ENCODE peak calls at places on chromosome 6, in eight cellular contexts. E is sciatic nerve; O is activated CD4-positive, alpha-beta T cell treated with anti-CD3 and anti-CD28 coated beads, Interleukin-2, amount 10 ng/mL, durations not matched to agents 7 days and 5 days; J is astrocyte of the cerebellum; D is hippocampal formation; K is anterior cingulate cortex; R is putamen; Y is astrocyte. Z is an unnamed sample.
A peak's percentile ranks its signal among the peaks of the same experiment; 100 is the strongest.

GRCh38 chr6:161228911-161229591 is 44.8 kb downstream of the AGPAT4 start:
- DNase-seq in E (no peak), O (no peak), J (peak; percentile 63), D (peak; percentile 81), K (no peak), R (peak; percentile 63), Y (peak; percentile 91), Z (peak; percentile 71)

GRCh38 chr6:3151705-3152104 is 5.6 kb downstream of the TUBB2A start:
- DNase-seq in E (no peak), O (no peak), J (no peak), D (no peak), K (no peak), R (no peak), Y (no peak), Z (peak; percentile 48)

GRCh38 chr6:10412165-10412947 is 2.5 kb downstream of the TFAP2A start:
- DNase-seq in E (no peak), O (peak; percentile 52), J (peak; percentile 2), D (no peak), K (no peak), R (no peak), Y (peak; percentile 34), Z (peak; percentile 38)

GRCh38 chr6:126773122-126773805 is 345.2 kb upstream of the RSPO3 start:
- DNase-seq in E (no peak), O (no peak), J (no peak), D (no peak), K (no peak), R (no peak), Y (peak; percentile 54), Z (no peak)

GRCh38 chr6:80156204-80156603 is 49.7 kb downstream of the BCKDHB start:
- DNase-seq in E (no peak), O (no peak), J (no peak), D (no peak), K (no peak), R (no peak), Y (no peak), Z (no peak)

GRCh38 chr6:43280234-43280633 is 17.8 kb upstream of the SLC22A7 start:
- DNase-seq in E (no peak), O (no peak), J (no peak), D (no peak), K (no peak), R (no peak), Y (no peak), Z (no peak)

GRCh38 chr6:79257381-79258205 is 23.1 kb upstream of the HMGN3 start:
- DNase-seq in E (no peak), O (no peak), J (no peak), D (no peak), K (no peak), R (no peak), Y (peak; percentile 59), Z (no peak)

GRCh38 chr6:165891320-165891719 is 228.3 kb upstream of the PDE10A start:
- DNase-seq in E (no peak), O (no peak), J (no peak), D (no peak), K (no peak), R (no peak), Y (no peak), Z (no peak)

GRCh38 chr6:151107897-151108427 is 131.8 kb upstream of the AKAP12 start:
- DNase-seq in E (no peak), O (no peak), J (no peak), D (no peak), K (no peak), R (no peak), Y (no peak), Z (no peak)

GRCh38 chr6:143592335-143592734 is 80.8 kb upstream of the FUCA2 start:
- DNase-seq in E (no peak), O (no peak), J (no peak), D (no peak), K (no peak), R (no peak), Y (no peak), Z (no peak)

GRCh38 chr6:147381734-147382133 is 126.8 kb upstream of the SAMD5 start:
- DNase-seq in E (no peak), O (no peak), J (no peak), D (no peak), K (no peak), R (no peak), Y (peak; percentile 64), Z (no peak)

Z was measured in Ammon's horn.